ENCODE peak calls at places on chromosomes 13 and 19, in five cellular contexts. S, Q, U, P and G are unnamed samples.

GRCh38 chr13:98847780-98848179 is 95.3 kb upstream of the SLC15A1 start:
- DNase-seq in P (no peak), U (no peak), Q (no peak), S (no peak), G (peak; percentile 16)

GRCh38 chr19:3464797-3465235 is 15.5 kb downstream of the SMIM24 start:
- DNase-seq in S (no peak), Q (no peak), P (no peak), U (no peak), G (no peak)

GRCh38 chr13:20161275-20161950 is 561 bp upstream of the GJA3 start:
- DNase-seq in P (no peak), U (no peak), Q (no peak), S (no peak), G (no peak)

GRCh38 chr19:14019100-14019499 is 8.8 kb upstream of the RLN3 start:
- DNase-seq in P (no peak), S (no peak), U (no peak), Q (no peak), G (no peak)

GRCh38 chr13:101972191-101972590 is 429.7 kb downstream of the FGF14 start:
- DNase-seq in S (no peak), P (no peak), U (no peak), Q (no peak), G (no peak)

GRCh38 chr13:102724923-102725322 is 30.1 kb upstream of the METTL21C start:
- DNase-seq in U (peak; percentile 82), Q (peak; percentile 24), S (peak; percentile 17), P (no peak), G (no peak)

GRCh38 chr19:3365447-3366103 is 808 bp upstream of the NFIC start:
- DNase-seq in S (no peak), P (no peak), Q (peak; percentile 66), U (no peak), G (peak; percentile 82)

GRCh38 chr13:106152047-106152446 is 383.4 kb downstream of the EFNB2 start:
- DNase-seq in S (no peak), Q (no peak), U (no peak), P (no peak), G (no peak)

GRCh38 chr19:10167459-10167858 is 27.3 kb downstream of the DNMT1 start:
- DNase-seq in P (no peak), S (no peak), U (no peak), Q (no peak), G (no peak)

GRCh38 chr13:34943675-34944634 is 1.9 kb downstream of the NBEA start:
- DNase-seq in S (no peak), P (no peak), U (no peak), Q (no peak), G (no peak)

GRCh38 chr13:65336106-65336603 is 1894.0 kb downstream of the PCDH9 start:
- DNase-seq in U (no peak), S (no peak), Q (no peak), P (no peak), G (no peak)

GRCh38 chr19:29277107-29277506 is 64.2 kb upstream of the UQCRFS1 start:
- DNase-seq in U (no peak), S (no peak), P (peak; percentile 19), Q (no peak), G (no peak)

GRCh38 chr13:20499986-20500385 is 25.7 kb downstream of the CRYL1 start:
- DNase-seq in U (no peak), P (no peak), Q (peak; percentile 7), S (no peak), G (no peak)

GRCh38 chr13:26480246-26480855 is 77.1 kb upstream of the WASF3 start:
- DNase-seq in U (no peak), S (no peak), P (no peak), Q (peak; percentile 55), G (no peak)

GRCh38 chr13:65454403-65454802 is 1775.7 kb downstream of the PCDH9 start:
- DNase-seq in P (no peak), S (no peak), Q (no peak), U (no peak), G (no peak)

GRCh38 chr19:48752511-48753365 is at the start of gene FUT1:
- DNase-seq in U (no peak), S (no peak), Q (no peak), P (no peak), G (peak; percentile 61)

GRCh38 chr19:51181913-51182419 is 39.9 kb downstream of the SIGLEC7 start:
- DNase-seq in S (no peak), P (no peak), U (no peak), Q (no peak), G (no peak)

GRCh38 chr13:24693862-24694471 is 13.8 kb downstream of the ATP12A start:
- DNase-seq in S (peak; percentile 70), P (no peak), Q (peak; percentile 55), U (peak; percentile 60), G (peak; percentile 64)

GRCh38 chr19:16522559-16523377 is 19.5 kb downstream of the CHERP start:
- DNase-seq in Q (no peak), S (no peak), P (no peak), U (no peak), G (no peak)

GRCh38 chr19:42323852-42324654 is 1.4 kb upstream of the MEGF8 start:
- DNase-seq in S (no peak), U (no peak), Q (no peak), P (no peak), G (no peak)

GRCh38 chr19:10762656-10763055 is 44.8 kb downstream of the DNM2 start:
- DNase-seq in Q (no peak), S (no peak), P (no peak), U (no peak), G (no peak)

GRCh38 chr19:16168465-16169081 is 4.8 kb downstream of the CIB3 start:
- DNase-seq in S (no peak), P (no peak), Q (peak; percentile 50), U (no peak), G (peak; percentile 51)

GRCh38 chr13:33052446-33052845 is 36.2 kb downstream of the KL start:
- DNase-seq in S (no peak), U (no peak), P (no peak), Q (peak; percentile 53), G (no peak)

GRCh38 chr19:35168261-35168660 is 13.7 kb downstream of the FXYD5 start:
- DNase-seq in S (no peak), P (no peak), Q (no peak), U (no peak), G (no peak)

GRCh38 chr19:10808937-10809655 is 26.9 kb downstream of the TMED1 start:
- DNase-seq in P (no peak), S (no peak), Q (peak; percentile 21), U (no peak), G (peak; percentile 66)

GRCh38 chr19:882871-883497 is 10.0 kb downstream of the MED16 start:
- DNase-seq in U (no peak), P (no peak), S (no peak), Q (no peak), G (no peak)

GRCh38 chr13:25727250-25727649 is 324.6 kb downstream of the SHISA2 start:
- DNase-seq in U (no peak), P (no peak), Q (no peak), S (no peak), G (no peak)

GRCh38 chr19:4971424-4971793 is 2.5 kb downstream of the KDM4B start:
- DNase-seq in S (no peak), Q (no peak), P (no peak), U (peak; percentile 59), G (peak; percentile 69)

GRCh38 chr19:19997656-19998268 is 41.5 kb downstream of the ZNF682 start:
- DNase-seq in S (no peak), U (no peak), Q (no peak), P (no peak), G (peak; percentile 18)

GRCh38 chr19:55638864-55639359 is 1.9 kb upstream of the ZNF580 start:
- DNase-seq in U (peak; percentile 66), P (no peak), Q (peak; percentile 21), S (peak; percentile 67), G (no peak)

DNA sequence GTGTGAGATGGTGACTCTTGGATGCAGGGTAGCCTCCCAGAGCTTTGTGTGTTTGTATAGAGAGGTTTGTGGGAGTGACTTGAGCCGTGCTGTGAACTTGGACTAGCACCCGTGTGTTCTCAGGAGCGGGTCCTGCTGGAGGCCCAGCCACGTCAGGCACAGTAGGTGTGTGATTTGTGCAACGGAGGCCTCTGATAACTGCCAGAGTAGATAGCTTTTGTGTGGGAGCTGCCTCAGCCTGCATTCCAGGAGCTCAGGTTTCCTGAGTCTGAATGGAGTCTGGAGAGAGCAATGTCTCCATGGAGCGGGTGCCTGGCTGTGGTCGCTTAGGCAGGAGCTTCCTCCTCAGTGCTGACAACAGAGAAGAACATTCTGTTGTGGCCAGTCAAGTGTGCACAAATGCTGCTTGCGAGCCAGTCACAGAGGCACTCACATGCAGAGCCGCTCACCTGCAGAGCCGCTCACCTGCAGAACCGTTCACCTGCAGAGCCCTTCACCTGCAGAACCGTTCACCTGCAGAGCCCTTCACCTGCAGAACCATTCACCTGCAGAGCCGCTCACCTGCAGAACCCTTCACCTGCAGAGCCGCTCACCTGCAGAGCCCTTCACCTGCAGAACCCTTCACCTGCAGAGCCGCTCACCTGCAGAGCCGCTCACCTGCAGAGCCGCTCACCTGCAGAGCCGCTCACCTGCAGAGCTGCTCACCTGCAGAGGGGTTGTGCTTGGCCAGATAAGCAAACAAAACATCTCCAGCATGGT is 32.6 kb downstream of the TFDP1 start:
- DNase-seq in S (no peak), P (no peak), Q (peak; percentile 72), U (no peak), G (no peak)
- TF ChIP-seq BHLHE40 in S (no peak), P (no peak), Q (no peak), U (no peak), G (no peak)

GRCh38 chr19:2184422-2185012 is 20.8 kb downstream of the DOT1L start:
- DNase-seq in Q (no peak), S (no peak), P (no peak), U (no peak), G (no peak)

GRCh38 chr19:2185734-2186070 is 22.0 kb downstream of the DOT1L start:
- DNase-seq in U (no peak), P (no peak), Q (no peak), S (no peak), G (no peak)

GRCh38 chr19:2188708-2189385 is 25.1 kb downstream of the DOT1L start:
- DNase-seq in S (no peak), Q (peak; percentile 86), P (no peak), U (no peak), G (no peak)

GRCh38 chr19:2186071-2186846 is 22.5 kb downstream of the DOT1L start:
- DNase-seq in P (no peak), U (no peak), S (no peak), Q (peak; percentile 95), G (no peak)

DNA sequence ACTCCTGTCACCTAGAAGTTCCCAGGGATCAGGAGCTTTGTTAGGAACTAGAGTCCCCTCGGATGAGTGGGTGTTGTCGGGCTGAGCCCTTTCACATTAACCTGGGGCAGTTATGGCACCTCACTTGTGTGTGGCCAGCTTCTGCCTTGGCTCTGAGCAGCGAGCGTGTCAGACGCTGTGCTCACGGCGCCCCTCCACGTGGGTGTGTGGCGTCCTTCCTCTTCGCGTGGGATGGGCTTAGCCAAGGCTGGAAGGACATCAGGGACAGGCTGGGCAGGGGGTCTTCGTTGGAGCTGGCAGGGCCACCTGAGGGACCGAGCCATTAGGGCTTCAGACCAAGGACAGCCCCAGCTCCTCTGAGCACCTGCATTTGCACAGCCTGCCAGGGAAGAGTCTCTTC is 23.4 kb downstream of the DOT1L start:
- DNase-seq in P (no peak), Q (no peak), U (no peak), S (no peak), G (no peak)
- H3K4me1 ChIP-seq in P (peaks cover 30% of the 10 kb centered on the region), Q (peaks cover 24% of the 10 kb centered on the region), U (no peaks in the 10 kb centered on the region), S (no peaks in the 10 kb centered on the region), G (peaks cover 60% of the 10 kb centered on the region)

GRCh38 chr19:40103600-40103999 is 12.9 kb upstream of the ZNF780A start:
- DNase-seq in S (no peak), Q (no peak), P (no peak), U (no peak), G (no peak)
- TF ChIP-seq BHLHE40 in S (no peak), Q (no peak), P (no peak), U (no peak), G (no peak)

GRCh38 chr19:7831452-7831851 is 1.4 kb downstream of the EVI5L start:
- DNase-seq in U (peak; percentile 70), S (peak; percentile 73), Q (peak; percentile 34), P (no peak), G (peak; percentile 68)
- H3K4me1 ChIP-seq in U (peaks cover 41% of the 10 kb centered on the region), S (peaks cover 10% of the 10 kb centered on the region), Q (peaks cover 14% of the 10 kb centered on the region), P (peaks cover 6% of the 10 kb centered on the region), G (peaks cover 16% of the 10 kb centered on the region)